ENCODE peak calls at places on chromosome X, in five cellular contexts. Y is hepatocyte, L is GM06990, O is AG10803, S is choroid plexus epithelial cell. J is an unnamed sample.

GRCh38 chrX:116230136-116230886 is 59.8 kb downstream of the AGTR2 start:
- DNase-seq in S (peak), L (no peak), O (no peak), Y (no peak), J (no peak)

GRCh38 chrX:140526138-140526537 is 21.3 kb upstream of the SOX3 start:
- DNase-seq in Y (no peak), L (no peak), O (peak), S (peak), J (no peak)

GRCh38 chrX:11480626-11481025 is 185.1 kb downstream of the ARHGAP6 start:
- DNase-seq in Y (no peak), O (no peak), L (no peak), S (peak), J (no peak)

GRCh38 chrX:17474892-17475291 is 99.9 kb downstream of the NHS start:
- DNase-seq in L (no peak), S (peak), Y (no peak), O (peak), J (no peak)

GRCh38 chrX:574355-574754 is 56.2 kb upstream of the SHOX start:
- DNase-seq in Y (no peak), L (no peak), O (no peak), S (no peak), J (no peak)

GRCh38 chrX:50707376-50707775 is 106.6 kb downstream of the SHROOM4 start:
- DNase-seq in Y (peak), L (no peak), O (no peak), S (no peak), J (no peak)

GRCh38 chrX:136021160-136021559 is 35.9 kb downstream of the SLC9A6 start:
- DNase-seq in L (peak), O (no peak), Y (no peak), S (no peak), J (no peak)

GRCh38 chrX:135988245-135988644 is 3.0 kb downstream of the SLC9A6 start:
- DNase-seq in S (no peak), L (no peak), O (no peak), Y (no peak), J (no peak)

GRCh38 chrX:36266155-36266554 is 346.6 kb downstream of the CFAP47 start:
- DNase-seq in O (no peak), L (peak), Y (no peak), S (no peak), J (no peak)

GRCh38 chrX:153955451-153955732 is 10.9 kb upstream of the RENBP start:
- DNase-seq in O (no peak), Y (no peak), S (no peak), L (no peak), J (no peak)

GRCh38 chrX:153953342-153953830 is 8.9 kb upstream of the RENBP start:
- DNase-seq in Y (peak), L (peak), S (peak), O (peak), J (peak)

GRCh38 chrX:153954618-153955450 is 10.4 kb upstream of the RENBP start:
- DNase-seq in O (no peak), Y (no peak), S (no peak), L (no peak), J (no peak)

GRCh38 chrX:153952373-153953026 is 8.1 kb upstream of the RENBP start:
- DNase-seq in L (no peak), S (no peak), Y (no peak), O (no peak), J (no peak)

DNA sequence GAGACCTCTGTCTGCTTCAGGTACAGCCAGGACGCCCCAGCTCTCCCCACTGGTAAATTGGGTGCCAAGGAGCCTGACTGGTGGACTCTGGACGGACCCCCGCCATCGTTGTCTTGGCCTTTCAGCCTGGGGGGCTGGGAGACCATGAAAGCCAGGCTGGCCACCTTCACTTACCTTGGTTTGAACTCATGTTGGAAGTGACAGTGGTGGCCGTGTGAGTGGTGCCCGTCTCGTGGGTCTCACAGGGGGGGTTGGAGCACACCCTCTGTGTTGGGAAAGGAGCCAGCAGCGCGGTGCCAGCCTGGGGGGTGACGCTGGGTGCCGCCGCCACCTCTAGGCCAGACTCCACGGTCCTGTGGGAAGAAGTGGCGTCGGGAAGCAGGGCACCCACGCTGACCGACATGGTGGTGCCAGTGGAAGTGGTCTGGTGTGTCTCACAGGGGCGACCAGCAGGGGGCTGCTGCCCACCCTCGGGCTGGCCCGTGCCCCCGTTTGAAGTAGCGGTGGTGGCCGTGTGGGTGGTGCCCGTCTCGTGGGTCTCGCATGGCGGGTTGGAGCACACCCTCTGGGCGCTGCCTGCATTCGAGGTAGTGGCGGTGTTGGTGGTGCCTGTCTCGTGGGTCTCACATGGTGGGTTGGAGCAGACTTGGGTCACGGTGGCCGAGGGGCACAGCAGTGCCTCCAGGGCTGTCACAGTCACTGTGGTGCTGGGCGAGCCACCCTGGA is 9.6 kb upstream of the RENBP start:
- DNase-seq in O (no peak), Y (no peak), L (no peak), S (no peak), J (no peak)
- TF ChIP-seq CTCF in O (no peak), Y (no peak), L (no peak), S (no peak), J (peak)

GRCh38 chrX:39728852-39729587 is 368.7 kb downstream of the BCOR start:
- DNase-seq in Y (no peak), S (no peak), O (no peak), L (no peak), J (no peak)
- TF ChIP-seq CTCF in Y (no peak), S (no peak), O (no peak), L (no peak), J (no peak)

DNA sequence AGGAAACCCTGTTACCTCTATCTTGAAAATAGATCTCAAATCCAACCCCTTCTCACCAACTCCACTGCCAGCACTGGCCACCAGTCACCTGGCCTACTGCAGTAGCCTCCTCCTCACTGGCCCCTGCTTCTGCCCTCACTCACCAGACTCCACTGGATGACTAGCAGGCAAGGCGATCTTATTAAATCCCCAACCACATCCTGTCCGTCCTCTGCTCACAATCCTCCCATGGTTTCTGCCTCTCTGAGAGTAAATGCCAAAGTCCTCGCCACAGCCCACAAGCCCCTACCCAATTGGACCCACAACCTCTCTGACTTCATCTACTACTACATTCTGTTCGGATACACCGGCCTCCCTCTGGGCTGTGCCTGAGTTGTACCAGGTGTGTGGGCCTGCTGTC is 5.4 kb upstream of the PIM2 start:
- DNase-seq in L (no peak), Y (no peak), O (no peak), S (no peak), J (no peak)
- TF ChIP-seq CTCF in L (no peak), Y (no peak), O (no peak), S (no peak), J (no peak)

GRCh38 chrX:95318882-95319281 is 1365.8 kb upstream of the DIAPH2 start:
- DNase-seq in O (no peak), S (no peak), L (no peak), Y (peak), J (peak)
- TF ChIP-seq CTCF in O (no peak), S (no peak), L (peak), Y (peak), J (peak)

GRCh38 chrX:70422886-70423336 is at the start of gene GDPD2:
- DNase-seq in Y (peak), O (no peak), S (no peak), L (no peak), J (no peak)
- TF ChIP-seq CTCF in Y (peak), O (peak), S (peak), L (no peak), J (no peak)